ENCODE peak calls at places on chromosome 12, in nine cellular contexts. V is choroid plexus epithelial cell, X is MCF 10A, S is mammary epithelial cell, D is endodermal cell, J is MM.1S, E is heart left ventricle, U is K562, N is hepatocyte. W is an unnamed sample.

GRCh38 chr12:112196476-112196875 is 71.1 kb downstream of the TRAFD1 start:
- DNase-seq in V (no peak), X (no peak), S (no peak), D (no peak), J (no peak), E (no peak), U (no peak), N (no peak), W (no peak)

GRCh38 chr12:52423661-52424503 is 10.3 kb downstream of the KRT75 start:
- DNase-seq in V (no peak), X (no peak), S (no peak), D (no peak), J (no peak), E (no peak), U (no peak), N (no peak), W (no peak)

GRCh38 chr12:92503029-92503931 is 199.5 kb upstream of the PLEKHG7 start:
- DNase-seq in V (peak), X (no peak), S (no peak), D (no peak), J (no peak), E (no peak), U (no peak), N (peak), W (no peak)

GRCh38 chr12:57148469-57149308 is 1.3 kb upstream of the LRP1-AS start:
- DNase-seq in V (peak), X (peak), S (no peak), D (no peak), J (no peak), E (peak), U (no peak), N (peak), W (peak)

GRCh38 chr12:44765796-44766195 is 110.3 kb downstream of the NELL2 start:
- DNase-seq in V (no peak), X (no peak), S (no peak), D (no peak), J (no peak), E (no peak), U (no peak), N (no peak), W (no peak)

GRCh38 chr12:40325349-40325960 is 100.7 kb downstream of the LRRK2 start:
- DNase-seq in V (peak), X (peak), S (peak), D (peak), J (peak), E (no peak), U (peak), N (peak), W (peak)

GRCh38 chr12:58443981-58444371 is 476.3 kb downstream of the LRIG3 start:
- DNase-seq in V (peak), X (no peak), S (no peak), D (no peak), J (no peak), E (no peak), U (no peak), N (peak), W (peak)

GRCh38 chr12:28167981-28168485 is 22.2 kb upstream of the CCDC91 start:
- DNase-seq in V (no peak), X (no peak), S (no peak), D (no peak), J (no peak), E (no peak), U (no peak), N (no peak), W (no peak)

GRCh38 chr12:13007496-13008233 is 7.6 kb upstream of the HEBP1 start:
- DNase-seq in V (no peak), X (no peak), S (no peak), D (no peak), J (no peak), E (no peak), U (no peak), N (no peak), W (no peak)

GRCh38 chr12:64042901-64043300 is 179.2 kb downstream of the KICS2 start:
- DNase-seq in V (peak), X (peak), S (no peak), D (no peak), J (no peak), E (no peak), U (no peak), N (no peak), W (peak)

GRCh38 chr12:132150780-132151144 is 6.5 kb downstream of the NOC4L start:
- DNase-seq in V (no peak), X (no peak), S (no peak), D (no peak), J (no peak), E (no peak), U (no peak), N (no peak), W (no peak)

GRCh38 chr12:131204416-131205311 is 251.0 kb downstream of the ADGRD1 start:
- DNase-seq in V (no peak), X (no peak), S (no peak), D (no peak), J (no peak), E (no peak), U (no peak), N (no peak), W (no peak)

GRCh38 chr12:47770086-47770726 is 2.8 kb upstream of the SLC48A1 start:
- DNase-seq in V (peak), X (peak), S (no peak), D (no peak), J (no peak), E (no peak), U (no peak), N (peak), W (peak)

GRCh38 chr12:111409403-111410228 is 3.9 kb downstream of the SH2B3 start:
- DNase-seq in V (peak), X (peak), S (peak), D (peak), J (no peak), E (peak), U (peak), N (no peak), W (peak)

GRCh38 chr12:14942532-14942931 is 4.2 kb upstream of the ERP27 start:
- DNase-seq in V (no peak), X (no peak), S (no peak), D (no peak), J (no peak), E (no peak), U (no peak), N (no peak), W (no peak)

GRCh38 chr12:54026640-54027441 is 1.4 kb upstream of the HOXC6 start:
- DNase-seq in V (no peak), X (no peak), S (no peak), D (peak), J (no peak), E (no peak), U (no peak), N (no peak), W (no peak)

GRCh38 chr12:6828671-6829531 is 694 bp downstream of the P3H3 start:
- DNase-seq in V (peak), X (no peak), S (no peak), D (peak), J (no peak), E (no peak), U (peak), N (peak), W (peak)

GRCh38 chr12:42496886-42497285 is 92.7 kb downstream of the PRICKLE1 start:
- DNase-seq in V (no peak), X (no peak), S (no peak), D (no peak), J (no peak), E (no peak), U (no peak), N (no peak), W (no peak)

GRCh38 chr12:130922584-130922983 is 31.1 kb upstream of the ADGRD1 start:
- DNase-seq in V (no peak), X (no peak), S (no peak), D (no peak), J (no peak), E (no peak), U (no peak), N (no peak), W (peak)

GRCh38 chr12:1838994-1839365 is 18.6 kb downstream of the LRTM2 start:
- DNase-seq in V (no peak), X (no peak), S (no peak), D (no peak), J (no peak), E (no peak), U (no peak), N (no peak), W (no peak)

GRCh38 chr12:24746021-24746671 is 202.8 kb downstream of the BCAT1 start:
- DNase-seq in V (no peak), X (no peak), S (no peak), D (no peak), J (no peak), E (no peak), U (no peak), N (no peak), W (no peak)

GRCh38 chr12:83827193-83827592 is 1085.4 kb downstream of the SLC6A15 start:
- DNase-seq in V (no peak), X (no peak), S (peak), D (no peak), J (no peak), E (no peak), U (no peak), N (no peak), W (no peak)

DNA sequence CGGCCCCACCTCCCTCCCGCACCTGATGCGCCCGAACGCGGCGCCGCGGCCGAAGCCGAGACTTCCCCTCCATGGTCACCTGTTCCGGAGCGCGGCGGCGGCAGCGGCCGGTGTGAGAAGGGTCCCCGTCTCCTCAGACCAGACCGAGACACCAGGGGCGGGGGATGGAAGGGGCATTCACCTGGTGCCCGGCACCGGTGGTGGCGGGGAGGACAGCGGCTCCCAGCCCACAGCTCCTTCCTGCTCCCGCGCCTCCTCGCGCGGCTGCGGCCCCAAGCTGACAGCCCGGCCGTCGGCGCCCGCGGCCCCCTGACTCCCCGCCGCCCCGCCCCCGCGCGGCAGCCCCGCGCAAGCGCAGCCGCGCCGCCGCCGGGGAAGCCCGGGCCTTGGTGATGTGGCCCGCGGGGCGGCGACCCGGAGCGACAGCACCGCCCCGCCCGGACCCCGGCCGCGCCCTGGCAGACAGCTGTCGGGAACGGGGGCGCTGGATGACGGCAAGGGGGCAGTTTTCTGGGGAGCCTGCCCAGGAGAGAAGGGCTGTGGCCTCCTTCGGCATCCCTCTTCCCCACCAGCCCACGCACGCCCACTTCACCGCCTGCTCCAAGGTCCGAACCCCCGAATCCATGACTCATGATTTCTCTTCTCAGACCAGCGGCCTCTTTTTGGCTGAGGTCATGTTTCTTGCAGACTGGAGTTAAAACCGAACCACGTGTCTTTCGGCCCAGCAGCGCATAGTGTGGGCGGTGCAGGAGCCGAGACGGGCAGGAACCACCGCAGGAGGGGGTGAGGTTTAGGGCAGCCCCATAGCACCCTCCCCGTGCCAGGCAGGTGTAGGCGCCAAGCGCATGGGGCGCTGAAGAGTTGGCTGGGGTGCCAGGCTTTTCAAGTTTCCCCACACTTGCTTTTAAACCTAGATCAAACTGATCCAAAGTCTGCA is at the start of gene SLC41A2:
- DNase-seq in V (peak), X (peak), S (peak), D (peak), J (peak), E (peak), U (peak), N (peak), W (peak)
- TF ChIP-seq CTCF in V (peak), X (peak), S (peak), D (peak), J (peak), E (no peak), U (no peak), N (no peak), W (peak)

DNA sequence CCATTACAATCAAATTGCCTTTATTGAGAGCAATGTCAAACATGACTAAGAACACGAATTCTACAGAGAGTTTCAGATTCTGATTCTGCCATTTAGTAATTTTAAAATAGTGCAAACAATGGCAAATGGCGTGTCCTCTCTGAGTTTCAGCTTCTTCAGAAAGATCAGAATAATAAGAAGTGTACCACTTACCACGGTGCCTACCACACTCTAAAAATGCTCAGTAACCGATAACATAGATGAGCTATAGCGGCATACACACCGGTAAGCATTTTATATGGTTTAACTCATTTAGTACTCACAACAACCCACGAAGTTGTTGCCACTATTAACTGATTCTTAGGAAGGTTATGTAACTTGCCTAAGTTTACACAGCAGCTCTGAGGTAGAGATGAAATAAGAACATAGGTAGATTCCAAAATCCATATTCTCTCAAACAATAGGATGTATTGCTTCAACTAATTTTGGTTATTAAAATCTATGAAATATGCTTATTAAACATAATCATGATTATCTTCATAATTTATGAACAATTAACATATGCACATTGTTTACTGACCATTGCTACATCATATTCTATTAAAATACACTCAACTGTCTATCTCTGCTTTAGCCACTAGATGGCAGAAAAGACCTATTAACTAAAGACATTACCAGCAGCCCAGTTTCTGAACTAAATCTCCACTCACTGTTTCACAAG is 38.3 kb downstream of the SLC6A15 start:
- DNase-seq in V (peak), X (peak), S (peak), D (no peak), J (peak), E (no peak), U (peak), N (peak), W (peak)
- TF ChIP-seq CTCF in V (peak), X (peak), S (peak), D (peak), J (peak), E (peak), U (peak), N (peak), W (peak)

DNA sequence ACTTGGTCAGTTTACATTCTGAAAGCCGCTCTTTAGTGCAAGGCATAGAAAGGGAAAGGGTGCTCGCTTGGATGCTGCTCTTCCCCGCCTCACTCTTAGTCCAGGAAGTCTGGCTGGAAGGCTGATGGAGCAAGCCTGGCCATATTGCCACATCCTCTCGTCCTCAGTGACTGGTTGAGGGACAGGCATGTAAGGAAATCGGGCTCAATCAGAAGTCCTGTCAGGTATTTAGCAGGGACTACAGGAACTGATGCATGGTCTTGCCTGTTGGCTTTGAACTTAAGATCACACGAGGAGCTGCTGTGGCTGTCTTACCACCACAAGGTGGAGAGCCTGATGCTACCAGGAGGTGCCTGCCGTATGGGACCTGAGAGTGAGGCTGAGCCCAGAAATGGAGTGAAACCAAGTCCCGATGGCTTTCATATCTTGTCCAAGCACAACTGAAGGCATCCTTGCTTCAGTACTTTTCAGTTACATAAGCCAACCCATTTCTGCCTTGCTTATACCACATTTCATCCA is 10.7 kb upstream of the C12orf75 start:
- DNase-seq in V (no peak), X (no peak), S (no peak), D (peak), J (no peak), E (no peak), U (no peak), N (no peak), W (no peak)
- TF ChIP-seq CTCF in V (peak), X (no peak), S (no peak), D (peak), J (peak), E (no peak), U (peak), N (no peak), W (no peak)

GRCh38 chr12:68235576-68235975 is 10.0 kb upstream of the IL26 start:
- DNase-seq in V (no peak), X (no peak), S (no peak), D (no peak), J (no peak), E (no peak), U (no peak), N (no peak), W (no peak)

GRCh38 chr12:68237523-68238070 is 12.0 kb upstream of the IL26 start:
- DNase-seq in V (peak), X (no peak), S (no peak), D (no peak), J (no peak), E (no peak), U (no peak), N (no peak), W (peak)

GRCh38 chr12:68239309-68239708 is 13.7 kb upstream of the IL26 start:
- DNase-seq in V (no peak), X (no peak), S (no peak), D (no peak), J (no peak), E (no peak), U (no peak), N (no peak), W (no peak)

GRCh38 chr12:68236421-68237059 is 10.9 kb upstream of the IL26 start:
- DNase-seq in V (peak), X (peak), S (peak), D (no peak), J (peak), E (no peak), U (peak), N (no peak), W (peak)

DNA sequence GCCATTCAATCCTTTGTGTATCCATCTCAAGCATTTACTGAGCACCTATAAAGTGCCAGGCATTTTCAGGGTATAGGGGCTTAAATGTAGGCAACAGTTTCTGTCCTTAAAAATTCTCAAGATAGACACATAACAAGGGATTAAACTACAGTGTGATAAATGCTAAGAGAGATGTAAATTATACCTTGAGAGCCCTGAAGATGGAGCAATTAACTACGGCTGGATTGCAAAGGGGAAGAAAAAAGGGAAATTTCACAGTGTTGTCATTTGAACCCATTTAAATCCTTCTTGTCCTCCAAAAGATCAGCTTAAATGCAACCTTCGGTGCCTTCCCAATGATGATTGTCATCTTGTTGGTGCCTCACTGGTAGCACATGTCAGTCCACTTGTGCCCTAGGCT is 11.5 kb upstream of the IL26 start:
- DNase-seq in V (peak), X (no peak), S (no peak), D (no peak), J (no peak), E (no peak), U (no peak), N (no peak), W (peak)
- TF ChIP-seq CTCF in V (peak), X (peak), S (no peak), D (peak), J (peak), E (no peak), U (peak), N (peak), W (peak)

DNA sequence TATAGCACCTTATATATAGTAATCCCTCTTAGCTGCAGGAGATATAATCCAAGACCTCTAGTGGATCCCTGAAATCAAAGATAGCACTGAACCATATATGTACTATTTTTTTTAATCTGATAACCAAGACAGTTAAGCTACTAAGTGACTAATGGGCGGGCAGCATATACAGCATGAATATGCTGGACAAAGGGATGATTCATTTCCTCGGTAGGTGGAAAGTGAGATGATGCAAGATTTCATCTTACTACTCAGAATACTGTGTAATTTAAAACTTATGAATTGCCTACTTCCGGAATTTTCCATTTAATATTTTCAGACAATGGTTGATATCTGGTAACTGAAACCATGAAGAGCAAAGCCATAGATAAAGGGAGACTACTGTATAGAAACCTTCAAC is 36.2 kb downstream of the PRMT8 start:
- DNase-seq in V (peak), X (peak), S (peak), D (no peak), J (no peak), E (no peak), U (no peak), N (no peak), W (peak)
- TF ChIP-seq CTCF in V (no peak), X (no peak), S (no peak), D (no peak), J (no peak), E (no peak), U (no peak), N (no peak), W (no peak)

DNA sequence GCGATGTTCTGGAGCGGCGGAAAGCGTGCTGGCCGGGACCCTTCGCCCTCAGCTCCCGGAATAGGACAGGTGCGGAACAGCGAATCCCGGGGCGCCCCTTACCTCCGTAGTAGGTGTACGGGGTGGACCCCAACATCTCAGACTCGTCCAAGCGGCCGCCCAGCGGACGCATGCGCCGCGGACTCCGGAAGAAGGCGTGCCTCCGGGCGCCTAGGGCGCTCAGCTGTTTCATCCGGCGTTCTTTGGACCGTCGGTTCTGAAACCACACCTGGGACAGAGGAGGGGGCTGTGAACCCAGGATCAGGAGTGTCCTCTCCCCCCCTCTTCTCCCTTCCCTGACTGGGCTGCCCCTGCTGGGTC is 4.5 kb downstream of the LHX5 start:
- DNase-seq in V (no peak), X (no peak), S (no peak), D (no peak), J (no peak), E (no peak), U (peak), N (no peak), W (no peak)
- TF ChIP-seq CTCF in V (no peak), X (no peak), S (no peak), D (no peak), J (no peak), E (no peak), U (no peak), N (no peak), W (no peak)